ENCODE peak calls at places on chromosome 12, in six cellular contexts. T, B, A, P, E and Q are unnamed samples.

GRCh38 chr12:57452181-57452936 is 2.7 kb upstream of the INHBE start:
- DNase-seq in E (peak; percentile 76), A (peak; percentile 78), T (peak; percentile 86), B (peak; percentile 81), P (peak; percentile 86), Q (peak; percentile 94)

GRCh38 chr12:41361791-41362190 is 173.7 kb downstream of the PDZRN4 start:
- DNase-seq in A (no peak), E (no peak), P (no peak), T (no peak), B (no peak), Q (no peak)

GRCh38 chr12:119556830-119557229 is 36.7 kb upstream of the TMEM233 start:
- DNase-seq in E (no peak), A (no peak), T (no peak), B (no peak), P (no peak), Q (no peak)

GRCh38 chr12:82650627-82651337 is 35.9 kb upstream of the TMTC2 start:
- DNase-seq in T (peak; percentile 46), B (no peak), P (peak; percentile 35), A (peak; percentile 25), E (peak; percentile 13), Q (no peak)

GRCh38 chr12:74985986-74986319 is 223.7 kb downstream of the KCNC2 start:
- DNase-seq in E (no peak), A (no peak), B (no peak), T (no peak), P (no peak), Q (no peak)

GRCh38 chr12:96274331-96274730 is 80.2 kb downstream of the ELK3 start:
- DNase-seq in E (peak; percentile 24), B (peak; percentile 32), A (no peak), P (peak; percentile 54), T (no peak), Q (peak; percentile 28)

GRCh38 chr12:123533672-123534643 is at the start of gene RILPL1:
- DNase-seq in T (peak; percentile 53), E (peak; percentile 43), B (no peak), A (peak; percentile 60), P (peak; percentile 41), Q (peak; percentile 51)

GRCh38 chr12:53613821-53614220 is 12.4 kb downstream of the ATF7 start:
- DNase-seq in P (no peak), A (no peak), T (peak; percentile 31), B (no peak), E (no peak), Q (peak; percentile 28)

DNA sequence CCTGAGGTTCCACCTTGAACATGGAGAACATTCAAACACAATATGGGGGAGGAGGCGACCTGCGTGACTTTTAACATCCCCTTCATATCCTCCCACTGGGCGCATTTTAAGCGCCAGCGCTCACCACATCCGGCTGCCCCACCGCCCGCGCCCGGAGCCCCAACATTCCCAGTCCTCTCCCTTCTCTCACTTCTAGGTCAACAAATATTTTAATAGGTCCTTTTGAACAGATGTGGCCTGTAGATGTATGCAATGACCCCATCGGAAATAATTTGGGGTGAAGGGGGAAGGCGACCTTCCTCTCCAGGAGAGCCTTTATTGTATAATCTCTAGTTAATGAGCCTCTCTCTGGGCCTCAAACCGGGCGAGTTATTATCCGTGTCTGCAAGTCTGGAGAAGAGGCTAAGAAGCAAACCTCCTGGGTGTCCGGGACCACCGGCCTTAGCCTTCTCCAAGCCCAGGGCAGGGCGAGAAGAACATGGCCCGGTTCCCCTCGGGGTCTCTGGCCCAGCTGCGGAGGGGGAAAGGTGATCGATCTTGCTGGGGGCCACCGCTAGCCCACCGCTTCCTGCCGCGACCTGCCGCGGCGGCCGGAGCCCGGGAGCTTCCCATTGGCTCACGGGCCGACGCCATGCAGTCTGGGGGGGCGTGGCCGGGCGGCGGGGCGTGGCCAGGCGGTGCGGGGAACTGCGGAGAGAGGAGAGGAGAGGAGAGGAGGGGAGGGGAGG is 83.2 kb upstream of the HMGA2 start:
- DNase-seq in A (peak; percentile 75), B (peak; percentile 56), P (peak; percentile 82), E (peak; percentile 78), T (peak; percentile 90), Q (peak; percentile 90)
- H3K4me3 ChIP-seq in A (peak overlapping the region; percentile 53), B (peak overlapping the region; percentile 77), P (peak overlapping the region; percentile 63), E (peak overlapping the region; percentile 56), T (peak overlapping the region; percentile 73), Q (peak overlapping the region; percentile 86)

GRCh38 chr12:72271401-72271740 is 799 bp upstream of the TRHDE start:
- DNase-seq in E (no peak), P (peak; percentile 72), B (no peak), T (peak; percentile 12), A (no peak), Q (peak; percentile 39)

GRCh38 chr12:72269491-72269890 is 2.7 kb upstream of the TRHDE start:
- DNase-seq in B (no peak), P (peak; percentile 26), E (no peak), T (no peak), A (no peak), Q (no peak)

GRCh38 chr12:72267974-72268373 is 4.2 kb upstream of the TRHDE start:
- DNase-seq in A (no peak), T (no peak), E (no peak), P (peak; percentile 68), B (no peak), Q (no peak)

GRCh38 chr12:72270246-72270645 is 1.9 kb upstream of the TRHDE start:
- DNase-seq in A (no peak), P (peak; percentile 22), E (no peak), B (no peak), T (no peak), Q (no peak)

GRCh38 chr12:72268386-72268785 is 3.8 kb upstream of the TRHDE start:
- DNase-seq in E (no peak), T (no peak), P (peak; percentile 37), B (no peak), A (no peak), Q (no peak)
- H3K4me3 ChIP-seq in E (peak overlapping the region; percentile 82), T (no peak overlapping the region), P (peak overlapping the region; percentile 79), B (no peak overlapping the region), A (no peak overlapping the region), Q (no peak overlapping the region)

DNA sequence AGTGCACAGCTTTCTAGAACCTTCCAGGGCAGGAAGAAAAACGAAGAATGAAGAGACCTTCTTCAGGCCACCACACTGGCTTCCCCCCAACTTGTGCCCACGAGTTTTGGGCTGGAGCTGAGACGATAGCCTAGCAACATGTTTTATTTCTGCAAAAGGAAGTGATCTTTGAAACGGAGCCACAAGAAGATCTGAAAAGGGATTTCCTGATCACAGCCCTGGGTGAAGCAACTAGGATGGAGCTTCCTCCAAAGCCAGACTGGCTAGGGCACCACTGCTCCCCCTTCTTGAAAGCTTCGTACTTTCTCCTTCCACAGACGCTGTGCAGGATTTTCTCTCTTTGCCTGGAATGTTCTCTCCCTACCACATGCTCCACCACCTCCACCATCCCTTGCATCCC is 418.3 kb downstream of the MED13L start:
- DNase-seq in T (no peak), E (no peak), B (no peak), A (no peak), P (no peak), Q (no peak)
- H3K4me3 ChIP-seq in T (no peak overlapping the region), E (no peak overlapping the region), B (no peak overlapping the region), A (no peak overlapping the region), P (no peak overlapping the region), Q (no peak overlapping the region)

GRCh38 chr12:46507766-46508165 is 135.2 kb upstream of the SLC38A2 start:
- DNase-seq in P (no peak), E (no peak), B (no peak), A (no peak), T (no peak), Q (no peak)
- H3K4me3 ChIP-seq in P (no peak overlapping the region), E (no peak overlapping the region), B (no peak overlapping the region), A (no peak overlapping the region), T (no peak overlapping the region), Q (no peak overlapping the region)

GRCh38 chr12:12559699-12560296 is 2.9 kb downstream of the DUSP16 start:
- DNase-seq in P (no peak), A (no peak), B (no peak), E (no peak), T (no peak), Q (no peak)

GRCh38 chr12:12553208-12553785 is 9.4 kb downstream of the DUSP16 start:
- DNase-seq in E (no peak), T (no peak), B (no peak), P (no peak), A (no peak), Q (no peak)

GRCh38 chr12:12557733-12558132 is 4.9 kb downstream of the DUSP16 start:
- DNase-seq in T (no peak), B (no peak), E (no peak), A (no peak), P (no peak), Q (no peak)

GRCh38 chr12:12558291-12558690 is 4.4 kb downstream of the DUSP16 start:
- DNase-seq in E (no peak), T (no peak), B (no peak), A (no peak), P (no peak), Q (no peak)

DNA sequence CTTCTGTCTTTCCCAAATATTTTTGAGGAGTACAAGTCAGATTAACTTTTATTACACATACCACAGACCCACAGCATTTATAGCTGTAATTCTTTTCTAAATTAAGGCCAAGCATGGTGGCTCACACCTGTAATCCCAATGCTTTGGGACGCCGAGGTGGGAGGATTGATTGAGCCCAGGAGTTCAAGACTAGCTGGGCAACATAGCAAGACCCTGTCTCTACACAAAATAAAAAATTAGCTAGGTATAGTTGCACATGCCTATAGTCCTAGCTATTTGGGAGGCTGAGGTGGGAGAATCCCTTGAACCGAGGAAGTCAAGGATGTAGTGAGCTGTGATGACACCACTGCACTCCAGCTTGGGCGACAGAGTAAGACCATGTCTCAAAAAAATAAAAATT is 7.0 kb downstream of the DUSP16 start:
- DNase-seq in P (no peak), B (no peak), E (no peak), T (no peak), A (no peak), Q (no peak)
- H3K4me3 ChIP-seq in P (no peak overlapping the region), B (no peak overlapping the region), E (no peak overlapping the region), T (no peak overlapping the region), A (no peak overlapping the region), Q (no peak overlapping the region)

DNA sequence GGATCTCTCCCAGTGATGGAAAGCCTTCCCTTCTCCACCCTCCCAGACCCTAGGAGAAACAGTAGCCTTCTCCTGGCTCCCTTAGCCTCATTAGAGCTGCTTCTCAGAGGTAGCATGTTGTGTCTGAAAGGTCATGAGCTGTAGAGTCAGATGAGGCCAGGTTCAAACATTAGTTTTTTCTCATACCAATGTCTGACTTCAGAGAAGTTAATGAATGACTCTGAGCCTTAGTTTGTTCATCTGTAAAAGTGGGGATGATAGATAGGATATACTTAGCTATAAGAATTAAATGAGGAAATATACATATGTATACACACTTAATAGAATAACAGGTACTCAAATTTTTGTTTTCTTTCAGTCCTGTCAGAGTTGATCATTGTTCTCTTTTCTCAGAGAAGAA is 523 bp downstream of the SLC6A13 start:
- DNase-seq in P (no peak), T (no peak), E (no peak), B (no peak), A (no peak), Q (no peak)
- H3K4me3 ChIP-seq in P (no peak overlapping the region), T (no peak overlapping the region), E (no peak overlapping the region), B (no peak overlapping the region), A (no peak overlapping the region), Q (no peak overlapping the region)

DNA sequence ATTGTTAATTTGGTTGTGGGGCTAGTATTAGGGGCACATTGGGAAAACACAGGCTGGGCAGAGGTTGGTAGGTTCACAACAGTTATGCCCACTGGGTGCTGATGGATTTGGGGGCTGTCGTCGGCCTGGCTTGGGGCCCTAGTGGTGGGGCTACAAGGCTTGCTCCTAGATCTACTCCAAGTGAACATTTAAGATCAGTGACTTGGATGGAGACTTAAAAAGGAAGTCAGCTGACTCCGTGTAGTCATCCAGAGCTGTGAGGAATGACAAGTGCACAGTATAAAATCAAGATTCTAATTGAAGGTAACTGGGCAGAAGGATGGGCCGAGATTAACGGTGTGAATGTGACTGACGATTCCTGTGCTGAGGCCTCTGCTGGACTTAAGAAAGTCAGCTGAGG is 12.8 kb upstream of the NR4A1 start:
- DNase-seq in P (no peak), E (no peak), A (no peak), B (no peak), T (peak; percentile 46), Q (no peak)
- H3K4me3 ChIP-seq in P (no peak overlapping the region), E (peak overlapping the region; percentile 16), A (peak overlapping the region; percentile 62), B (no peak overlapping the region), T (no peak overlapping the region), Q (no peak overlapping the region)